ENCODE peak calls at places on chromosomes 7 and 10, in eight cellular contexts. C is cardiac muscle cell; F is spleen; O is HFF-Myc; V is fibroblast of mammary gland; T is CD8-positive, alpha-beta T cell; L is OCI-LY7; R is Peyer's patch. K is an unnamed sample.

GRCh38 chr7:125857606-125858005 is 928.0 kb upstream of the POT1 start:
- DNase-seq in C (no peak), F (no peak), O (no peak), V (peak), T (no peak), L (no peak), R (no peak), K (no peak)

GRCh38 chr10:45649296-45649695 is 23.3 kb downstream of the ZFAND4 start:
- DNase-seq in C (no peak), F (no peak), O (no peak), V (no peak), T (no peak), L (no peak), R (no peak), K (no peak)

GRCh38 chr7:98288064-98288823 is 6.8 kb downstream of the BRI3 start:
- DNase-seq in C (no peak), F (no peak), O (no peak), V (no peak), T (no peak), L (no peak), R (no peak), K (no peak)

GRCh38 chr10:61989995-61990760 is 88.7 kb downstream of the ARID5B start:
- DNase-seq in C (no peak), F (no peak), O (no peak), V (no peak), T (no peak), L (no peak), R (no peak), K (no peak)

GRCh38 chr10:89515031-89515841 is 20.2 kb downstream of the SLC16A12 start:
- DNase-seq in C (peak), F (no peak), O (peak), V (peak), T (no peak), L (no peak), R (no peak), K (peak)

GRCh38 chr7:77222065-77222464 is 22.4 kb upstream of the FGL2 start:
- DNase-seq in C (no peak), F (no peak), O (no peak), V (no peak), T (no peak), L (no peak), R (no peak), K (no peak)

GRCh38 chr7:136869991-136870798 is 1.7 kb downstream of the CHRM2 start:
- DNase-seq in C (peak), F (peak), O (no peak), V (no peak), T (no peak), L (no peak), R (no peak), K (no peak)

GRCh38 chr7:141072548-141073172 is 1.2 kb upstream of the TMEM178B start:
- DNase-seq in C (peak), F (no peak), O (no peak), V (peak), T (no peak), L (no peak), R (peak), K (peak)

GRCh38 chr10:105843786-105844560 is 1202.9 kb downstream of the SORCS3 start:
- DNase-seq in C (no peak), F (no peak), O (no peak), V (no peak), T (no peak), L (no peak), R (no peak), K (no peak)

GRCh38 chr10:17782921-17783665 is 26.1 kb upstream of the MRC1 start:
- DNase-seq in C (peak), F (no peak), O (peak), V (peak), T (no peak), L (no peak), R (no peak), K (peak)

GRCh38 chr10:47322300-47323061 is at the start of gene GDF2:
- DNase-seq in C (no peak), F (no peak), O (no peak), V (no peak), T (no peak), L (no peak), R (no peak), K (no peak)

GRCh38 chr7:31105256-31105950 is 53.3 kb downstream of the ADCYAP1R1 start:
- DNase-seq in C (no peak), F (peak), O (no peak), V (no peak), T (no peak), L (no peak), R (peak), K (no peak)

GRCh38 chr7:69748530-69748929 is 150.3 kb downstream of the AUTS2 start:
- DNase-seq in C (no peak), F (no peak), O (no peak), V (peak), T (no peak), L (peak), R (no peak), K (no peak)

GRCh38 chr7:105452085-105452484 is 63.4 kb upstream of the SRPK2 start:
- DNase-seq in C (no peak), F (no peak), O (no peak), V (no peak), T (no peak), L (no peak), R (no peak), K (no peak)

GRCh38 chr10:118459642-118460193 is 117.6 kb upstream of the FAM204A start:
- DNase-seq in C (peak), F (no peak), O (peak), V (peak), T (peak), L (peak), R (peak), K (peak)

GRCh38 chr10:4183761-4184261 is 398.8 kb upstream of the KLF6 start:
- DNase-seq in C (peak), F (no peak), O (no peak), V (peak), T (no peak), L (no peak), R (no peak), K (peak)

GRCh38 chr7:77687747-77688144 is 8.5 kb upstream of the RSBN1L start:
- DNase-seq in C (no peak), F (no peak), O (no peak), V (no peak), T (no peak), L (no peak), R (no peak), K (no peak)

GRCh38 chr7:28008171-28008570 is 172.4 kb downstream of the JAZF1 start:
- DNase-seq in C (no peak), F (no peak), O (no peak), V (no peak), T (no peak), L (no peak), R (no peak), K (no peak)

GRCh38 chr10:47090903-47091302 is 179.7 kb downstream of the PTPN20 start:
- DNase-seq in C (no peak), F (no peak), O (no peak), V (no peak), T (no peak), L (no peak), R (no peak), K (no peak)

GRCh38 chr7:65554-65953 is 126.8 kb upstream of the FAM20C start:
- DNase-seq in C (peak), F (no peak), O (no peak), V (peak), T (no peak), L (no peak), R (no peak), K (peak)

GRCh38 chr7:876077-876971 is at the start of gene GET4:
- DNase-seq in C (peak), F (peak), O (peak), V (peak), T (peak), L (peak), R (peak), K (peak)

GRCh38 chr10:78002541-78003284 is 26.6 kb downstream of the POLR3A start:
- DNase-seq in C (no peak), F (peak), O (no peak), V (peak), T (no peak), L (no peak), R (no peak), K (no peak)

GRCh38 chr7:54678763-54679396 is 80.1 kb downstream of the SEC61G start:
- DNase-seq in C (no peak), F (no peak), O (no peak), V (no peak), T (no peak), L (no peak), R (no peak), K (no peak)

GRCh38 chr7:36115448-36116321 is 37.4 kb upstream of the EEPD1 start:
- DNase-seq in C (peak), F (no peak), O (peak), V (peak), T (no peak), L (no peak), R (peak), K (peak)

GRCh38 chr10:97887399-97887798 is 37.8 kb downstream of the GOLGA7B start:
- DNase-seq in C (no peak), F (peak), O (no peak), V (no peak), T (no peak), L (no peak), R (no peak), K (no peak)

GRCh38 chr7:101172854-101173751 is 7.0 kb downstream of the NAT16 start:
- DNase-seq in C (peak), F (no peak), O (peak), V (peak), T (no peak), L (no peak), R (peak), K (peak)

GRCh38 chr10:116030576-116030975 is 242.4 kb downstream of the GFRA1 start:
- DNase-seq in C (no peak), F (no peak), O (no peak), V (no peak), T (no peak), L (no peak), R (no peak), K (no peak)

GRCh38 chr10:116029826-116030225 is 243.2 kb downstream of the GFRA1 start:
- DNase-seq in C (no peak), F (no peak), O (no peak), V (no peak), T (no peak), L (no peak), R (no peak), K (no peak)

GRCh38 chr10:116027355-116027754 is 245.7 kb downstream of the GFRA1 start:
- DNase-seq in C (no peak), F (no peak), O (no peak), V (no peak), T (no peak), L (no peak), R (no peak), K (no peak)

GRCh38 chr10:116024479-116024878 is 248.5 kb downstream of the GFRA1 start:
- DNase-seq in C (no peak), F (no peak), O (no peak), V (no peak), T (no peak), L (no peak), R (no peak), K (no peak)

DNA sequence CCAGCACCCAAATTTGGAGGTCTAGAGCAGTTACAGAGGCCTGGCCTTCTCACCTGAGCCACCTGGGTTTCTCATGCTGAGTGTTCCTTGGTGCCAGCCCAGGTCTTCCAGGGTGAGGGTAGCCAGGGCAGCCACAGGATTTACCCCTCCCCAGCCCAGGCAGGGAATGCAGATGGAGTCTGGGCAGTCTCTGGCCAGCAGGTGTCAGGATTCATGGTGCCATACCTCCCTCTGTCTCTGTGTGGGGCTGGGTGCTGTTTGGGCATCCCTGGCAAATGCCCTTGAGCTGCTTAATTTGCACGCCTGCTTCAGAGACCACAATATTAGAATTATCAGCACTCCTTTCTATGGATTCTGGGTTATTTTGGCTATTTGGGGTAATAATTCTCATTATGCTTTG is 246.7 kb downstream of the GFRA1 start:
- DNase-seq in C (no peak), F (no peak), O (no peak), V (no peak), T (no peak), L (no peak), R (no peak), K (no peak)
- TF ChIP-seq CTCF in C (no peak), F (no peak), O (peak), V (no peak), T (no peak), L (no peak), R (no peak), K (peak)

GRCh38 chr10:5779753-5780152 is 33.5 kb downstream of the GDI2 start:
- DNase-seq in C (no peak), F (no peak), O (no peak), V (peak), T (no peak), L (no peak), R (no peak), K (no peak)

GRCh38 chr10:5776881-5777197 is 36.4 kb downstream of the GDI2 start:
- DNase-seq in C (peak), F (no peak), O (peak), V (peak), T (no peak), L (no peak), R (no peak), K (peak)

GRCh38 chr10:5774987-5775386 is 38.2 kb downstream of the GDI2 start:
- DNase-seq in C (no peak), F (no peak), O (no peak), V (no peak), T (no peak), L (no peak), R (no peak), K (no peak)

GRCh38 chr10:5775705-5776104 is 37.5 kb downstream of the GDI2 start:
- DNase-seq in C (no peak), F (peak), O (no peak), V (no peak), T (peak), L (peak), R (peak), K (no peak)

DNA sequence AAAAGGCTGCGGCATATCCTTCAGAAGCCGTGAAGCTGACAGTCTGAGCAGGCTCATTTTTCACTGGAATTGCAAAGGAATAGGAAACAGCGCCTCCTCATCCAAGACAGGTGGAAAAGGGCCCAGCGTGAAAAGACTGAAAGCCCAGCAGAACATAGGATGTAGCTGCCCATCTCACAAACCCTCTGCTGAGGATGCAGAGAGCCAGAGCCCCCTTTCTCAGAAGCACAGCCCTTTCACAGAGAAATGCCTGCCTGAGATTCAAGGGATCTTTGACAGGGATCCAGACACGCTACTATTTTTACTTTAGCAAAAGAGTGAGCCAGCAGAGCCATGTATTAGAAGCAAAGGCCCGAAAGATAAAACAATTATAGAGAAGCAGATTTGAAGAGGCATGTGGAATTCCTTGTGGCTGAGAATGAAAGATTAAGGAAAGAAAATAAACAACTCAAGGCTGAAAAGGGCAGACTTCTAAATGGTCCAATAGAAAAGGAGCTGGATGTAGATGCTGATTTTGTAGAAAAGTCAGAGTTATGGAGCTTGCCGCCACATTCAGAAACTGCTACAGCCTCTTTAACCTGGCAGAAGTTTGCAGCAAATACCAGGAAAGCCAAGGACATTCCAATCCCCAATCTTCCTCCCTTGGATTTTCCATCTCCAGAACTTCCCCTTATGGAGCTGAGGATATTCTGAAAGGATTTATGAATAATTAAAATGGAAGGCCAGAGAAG is 36.9 kb downstream of the GDI2 start:
- DNase-seq in C (peak), F (no peak), O (no peak), V (no peak), T (no peak), L (no peak), R (no peak), K (no peak)
- TF ChIP-seq CTCF in C (peak), F (no peak), O (no peak), V (peak), T (no peak), L (no peak), R (no peak), K (no peak)

GRCh38 chr7:24894670-24895221 is 85.2 kb downstream of the OSBPL3 start:
- DNase-seq in C (no peak), F (no peak), O (no peak), V (no peak), T (no peak), L (no peak), R (no peak), K (no peak)

GRCh38 chr7:24891173-24891787 is 88.7 kb downstream of the OSBPL3 start:
- DNase-seq in C (no peak), F (no peak), O (no peak), V (no peak), T (no peak), L (no peak), R (no peak), K (no peak)

GRCh38 chr7:24899905-24900304 is 80.1 kb downstream of the OSBPL3 start:
- DNase-seq in C (no peak), F (no peak), O (no peak), V (no peak), T (no peak), L (peak), R (no peak), K (no peak)

GRCh38 chr7:24898691-24899090 is 81.3 kb downstream of the OSBPL3 start:
- DNase-seq in C (no peak), F (no peak), O (no peak), V (peak), T (no peak), L (peak), R (no peak), K (peak)

DNA sequence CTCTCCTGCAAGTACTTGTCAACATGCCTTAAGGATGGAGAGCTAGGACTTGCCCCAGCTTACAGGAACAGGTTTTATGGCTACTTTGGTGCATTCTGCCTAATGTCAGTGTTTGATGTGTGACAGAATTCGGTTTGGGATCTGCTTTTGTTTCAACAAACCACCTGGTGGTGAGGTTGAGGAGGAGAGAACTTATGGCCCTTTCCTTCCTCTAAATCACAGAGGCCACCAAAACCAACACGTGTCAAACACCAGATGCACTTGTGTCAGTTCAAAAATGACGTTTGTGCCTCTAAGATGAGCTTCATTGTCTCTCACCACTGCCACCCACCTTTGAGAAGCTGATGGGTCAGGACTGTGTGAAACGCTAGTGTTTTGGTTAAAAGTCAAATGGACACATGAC is 83.9 kb downstream of the OSBPL3 start:
- DNase-seq in C (no peak), F (no peak), O (no peak), V (no peak), T (no peak), L (peak), R (peak), K (no peak)
- TF ChIP-seq CTCF in C (no peak), F (peak), O (no peak), V (no peak), T (no peak), L (peak), R (peak), K (no peak)

GRCh38 chr7:1912472-1913289 is 242.6 kb downstream of the ELFN1 start:
- DNase-seq in C (peak), F (no peak), O (no peak), V (peak), T (peak), L (no peak), R (no peak), K (peak)
- TF ChIP-seq CTCF in C (peak), F (no peak), O (peak), V (peak), T (no peak), L (no peak), R (no peak), K (peak)

GRCh38 chr10:26627320-26627719 is 70.2 kb upstream of the PDSS1 start:
- DNase-seq in C (no peak), F (no peak), O (no peak), V (peak), T (no peak), L (no peak), R (no peak), K (no peak)
- TF ChIP-seq CTCF in C (no peak), F (no peak), O (peak), V (peak), T (no peak), L (no peak), R (no peak), K (peak)

K was measured in HFFc6.